ENCODE peak calls at places on chromosomes 16 and 17, in six cellular contexts. One of them, this sample, is unnamed.

GRCh38 chr16:56993204-56993603 is 3.8 kb downstream of the NLRC5 start:
- DNase-seq in B cell: no peak
- DNase-seq in GM12865: no peak
- DNase-seq in nephron progenitor cell: no peak
- DNase-seq in A673: peak
- DNase-seq in stomach: no peak
- DNase-seq in this sample: no peak

GRCh38 chr17:6325741-6326140 is 109.2 kb downstream of the AIPL1 start:
- DNase-seq in B cell: no peak
- DNase-seq in GM12865: no peak
- DNase-seq in nephron progenitor cell: no peak
- DNase-seq in A673: no peak
- DNase-seq in stomach: no peak
- DNase-seq in this sample: no peak

GRCh38 chr16:85618509-85618908 is 5.4 kb downstream of the GSE1 start:
- DNase-seq in B cell: no peak
- DNase-seq in GM12865: no peak
- DNase-seq in nephron progenitor cell: no peak
- DNase-seq in A673: no peak
- DNase-seq in stomach: no peak
- DNase-seq in this sample: no peak

GRCh38 chr16:6674071-6674470 is 658.6 kb upstream of the RBFOX1 start:
- DNase-seq in B cell: no peak
- DNase-seq in GM12865: no peak
- DNase-seq in nephron progenitor cell: no peak
- DNase-seq in A673: no peak
- DNase-seq in stomach: no peak
- DNase-seq in this sample: no peak

GRCh38 chr17:5605452-5605851 is 21.1 kb upstream of the NLRP1 start:
- DNase-seq in B cell: no peak
- DNase-seq in GM12865: no peak
- DNase-seq in nephron progenitor cell: no peak
- DNase-seq in A673: no peak
- DNase-seq in stomach: no peak
- DNase-seq in this sample: no peak

GRCh38 chr17:80786887-80787286 is 204.8 kb upstream of the CHMP6 start:
- DNase-seq in B cell: no peak
- DNase-seq in GM12865: no peak
- DNase-seq in nephron progenitor cell: no peak
- DNase-seq in A673: no peak
- DNase-seq in stomach: no peak
- DNase-seq in this sample: no peak

GRCh38 chr16:87524407-87524806 is 31.6 kb upstream of the ZCCHC14 start:
- DNase-seq in B cell: no peak
- DNase-seq in GM12865: no peak
- DNase-seq in nephron progenitor cell: no peak
- DNase-seq in A673: no peak
- DNase-seq in stomach: no peak
- DNase-seq in this sample: no peak

GRCh38 chr16:72862090-72862489 is 185.8 kb downstream of the ZFHX3 start:
- DNase-seq in B cell: no peak
- DNase-seq in GM12865: no peak
- DNase-seq in nephron progenitor cell: no peak
- DNase-seq in A673: no peak
- DNase-seq in stomach: no peak
- DNase-seq in this sample: no peak

GRCh38 chr16:67865318-67865717 is 7.5 kb upstream of the EDC4 start:
- DNase-seq in B cell: no peak
- DNase-seq in GM12865: peak
- DNase-seq in nephron progenitor cell: no peak
- DNase-seq in A673: peak
- DNase-seq in stomach: peak
- DNase-seq in this sample: no peak

GRCh38 chr17:30981531-30982519 is 11.0 kb downstream of the RNF135 start:
- DNase-seq in B cell: no peak
- DNase-seq in GM12865: no peak
- DNase-seq in nephron progenitor cell: no peak
- DNase-seq in A673: no peak
- DNase-seq in stomach: no peak
- DNase-seq in this sample: no peak

GRCh38 chr16:27324851-27325301 is 11.1 kb downstream of the IL4R start:
- DNase-seq in B cell: no peak
- DNase-seq in GM12865: no peak
- DNase-seq in nephron progenitor cell: no peak
- DNase-seq in A673: no peak
- DNase-seq in stomach: no peak
- DNase-seq in this sample: peak

GRCh38 chr17:81528651-81529436 is 667 bp downstream of the FSCN2 start:
- DNase-seq in B cell: no peak
- DNase-seq in GM12865: no peak
- DNase-seq in nephron progenitor cell: no peak
- DNase-seq in A673: no peak
- DNase-seq in stomach: no peak
- DNase-seq in this sample: no peak

GRCh38 chr17:62565817-62566216 is 61.7 kb upstream of the MRC2 start:
- DNase-seq in B cell: no peak
- DNase-seq in GM12865: no peak
- DNase-seq in nephron progenitor cell: no peak
- DNase-seq in A673: no peak
- DNase-seq in stomach: no peak
- DNase-seq in this sample: no peak

GRCh38 chr17:59890720-59891119 is 2.0 kb downstream of the TUBD1 start:
- DNase-seq in B cell: no peak
- DNase-seq in GM12865: no peak
- DNase-seq in nephron progenitor cell: no peak
- DNase-seq in A673: no peak
- DNase-seq in stomach: no peak
- DNase-seq in this sample: no peak

GRCh38 chr17:46982577-46982976 is 3.5 kb upstream of the RPRML start:
- DNase-seq in B cell: no peak
- DNase-seq in GM12865: no peak
- DNase-seq in nephron progenitor cell: no peak
- DNase-seq in A673: no peak
- DNase-seq in stomach: no peak
- DNase-seq in this sample: no peak

GRCh38 chr17:13590441-13590840 is 11.3 kb downstream of the HS3ST3A1 start:
- DNase-seq in B cell: no peak
- DNase-seq in GM12865: no peak
- DNase-seq in nephron progenitor cell: no peak
- DNase-seq in A673: no peak
- DNase-seq in stomach: no peak
- DNase-seq in this sample: no peak

GRCh38 chr16:70553175-70553574 is 29.6 kb downstream of the SF3B3 start:
- DNase-seq in B cell: no peak
- DNase-seq in GM12865: no peak
- DNase-seq in nephron progenitor cell: no peak
- DNase-seq in A673: no peak
- DNase-seq in stomach: no peak
- DNase-seq in this sample: no peak

GRCh38 chr16:81799138-81799504 is 20.0 kb downstream of the PLCG2 start:
- DNase-seq in B cell: no peak
- DNase-seq in GM12865: no peak
- DNase-seq in nephron progenitor cell: no peak
- DNase-seq in A673: no peak
- DNase-seq in stomach: no peak
- DNase-seq in this sample: no peak

GRCh38 chr17:78239489-78239931 is 8.1 kb downstream of the TMEM235 start:
- DNase-seq in B cell: peak
- DNase-seq in GM12865: peak
- DNase-seq in nephron progenitor cell: no peak
- DNase-seq in A673: no peak
- DNase-seq in stomach: no peak
- DNase-seq in this sample: no peak

GRCh38 chr16:80355335-80355734 is 185.5 kb upstream of the DYNLRB2 start:
- DNase-seq in B cell: no peak
- DNase-seq in GM12865: no peak
- DNase-seq in nephron progenitor cell: no peak
- DNase-seq in A673: no peak
- DNase-seq in stomach: no peak
- DNase-seq in this sample: no peak

DNA sequence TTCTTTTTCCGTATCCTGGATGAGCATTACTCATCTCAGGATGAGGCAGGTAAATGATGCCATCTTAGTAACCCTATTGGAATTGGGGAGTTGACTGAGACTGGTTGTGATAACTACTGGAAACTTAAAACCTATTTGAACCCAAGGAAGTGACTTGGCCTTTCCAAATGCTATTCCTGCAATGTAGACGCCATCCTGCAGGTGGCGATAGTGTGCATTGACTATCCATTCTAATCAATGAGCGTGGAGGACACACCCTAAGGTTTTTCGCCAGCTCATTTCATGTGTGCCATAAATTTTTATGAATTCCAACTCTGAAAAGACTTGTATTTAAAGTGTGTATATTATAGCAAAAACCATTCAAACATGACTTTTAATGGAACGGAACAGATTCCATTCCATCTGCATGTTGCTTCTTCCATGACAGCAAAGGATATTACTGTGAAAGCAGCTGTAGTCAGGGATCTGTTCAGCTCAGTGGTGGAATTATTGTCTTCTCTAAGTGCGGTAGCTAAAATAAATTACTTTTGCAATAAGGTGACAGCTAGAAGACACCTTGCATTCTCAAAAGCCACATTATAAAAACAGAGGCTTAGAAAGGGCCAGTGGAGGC is 55.3 kb downstream of the SYT17 start:
- DNase-seq in B cell: no peak
- DNase-seq in GM12865: peak
- DNase-seq in nephron progenitor cell: peak
- DNase-seq in A673: peak
- DNase-seq in stomach: peak
- DNase-seq in this sample: peak
- TF ChIP-seq CTCF in B cell: peak
- TF ChIP-seq CTCF in GM12865: peak
- TF ChIP-seq CTCF in nephron progenitor cell: peak
- TF ChIP-seq CTCF in A673: peak
- TF ChIP-seq CTCF in stomach: peak
- TF ChIP-seq CTCF in this sample: peak

GRCh38 chr17:69535022-69535570 is 120.6 kb downstream of the MAP2K6 start:
- DNase-seq in B cell: no peak
- DNase-seq in GM12865: no peak
- DNase-seq in nephron progenitor cell: no peak
- DNase-seq in A673: no peak
- DNase-seq in stomach: no peak
- DNase-seq in this sample: no peak

GRCh38 chr17:69539781-69540319 is 125.4 kb downstream of the MAP2K6 start:
- DNase-seq in B cell: no peak
- DNase-seq in GM12865: no peak
- DNase-seq in nephron progenitor cell: no peak
- DNase-seq in A673: peak
- DNase-seq in stomach: no peak
- DNase-seq in this sample: no peak

GRCh38 chr17:69539274-69539673 is 124.8 kb downstream of the MAP2K6 start:
- DNase-seq in B cell: no peak
- DNase-seq in GM12865: no peak
- DNase-seq in nephron progenitor cell: no peak
- DNase-seq in A673: no peak
- DNase-seq in stomach: no peak
- DNase-seq in this sample: peak

GRCh38 chr17:69540356-69540755 is 125.9 kb downstream of the MAP2K6 start:
- DNase-seq in B cell: no peak
- DNase-seq in GM12865: no peak
- DNase-seq in nephron progenitor cell: no peak
- DNase-seq in A673: no peak
- DNase-seq in stomach: no peak
- DNase-seq in this sample: no peak

DNA sequence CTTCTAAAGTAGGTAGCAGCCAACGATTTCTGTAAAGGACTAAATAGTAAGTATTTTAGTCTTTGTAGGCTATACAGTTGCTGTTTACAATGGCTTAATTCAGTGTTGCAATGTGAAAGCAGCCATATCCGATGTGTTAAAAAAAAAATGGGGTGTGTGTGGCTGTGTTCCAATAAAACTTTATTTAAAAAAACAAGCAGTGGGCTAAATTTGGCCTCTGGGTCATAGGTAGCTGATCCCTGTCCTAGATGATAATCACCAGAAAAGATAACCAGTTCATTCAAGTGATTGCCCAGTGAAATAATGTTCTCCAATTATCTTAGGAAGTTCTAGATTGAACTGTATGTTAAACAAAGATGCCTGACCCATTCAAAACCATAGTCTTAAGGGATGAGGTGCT is 124.3 kb downstream of the MAP2K6 start:
- DNase-seq in B cell: no peak
- DNase-seq in GM12865: no peak
- DNase-seq in nephron progenitor cell: no peak
- DNase-seq in A673: no peak
- DNase-seq in stomach: no peak
- DNase-seq in this sample: no peak
- TF ChIP-seq CTCF in B cell: no peak
- TF ChIP-seq CTCF in GM12865: no peak
- TF ChIP-seq CTCF in nephron progenitor cell: no peak
- TF ChIP-seq CTCF in A673: no peak
- TF ChIP-seq CTCF in stomach: no peak
- TF ChIP-seq CTCF in this sample: no peak

DNA sequence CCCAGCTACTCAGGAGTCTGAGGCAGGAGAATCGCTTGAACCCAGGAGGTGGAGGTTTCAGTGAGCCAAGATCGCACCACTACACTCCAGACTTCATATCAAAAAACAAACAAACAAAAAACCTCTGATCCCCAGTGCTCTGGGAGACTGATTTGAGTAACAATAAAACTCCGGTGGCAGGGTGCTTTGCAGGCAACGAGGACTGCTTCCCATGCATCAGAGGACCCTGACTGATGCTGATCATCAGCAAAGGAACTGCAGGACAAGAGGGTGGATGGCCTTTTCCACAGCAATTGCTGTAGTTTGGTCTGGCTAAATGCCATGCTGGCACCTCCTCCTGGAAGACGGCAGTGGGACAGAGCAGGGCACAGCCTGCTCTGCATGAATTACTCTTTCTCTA is 6.4 kb upstream of the SLC39A11 start:
- DNase-seq in B cell: no peak
- DNase-seq in GM12865: no peak
- DNase-seq in nephron progenitor cell: no peak
- DNase-seq in A673: no peak
- DNase-seq in stomach: no peak
- DNase-seq in this sample: no peak
- TF ChIP-seq CTCF in B cell: no peak
- TF ChIP-seq CTCF in GM12865: no peak
- TF ChIP-seq CTCF in nephron progenitor cell: no peak
- TF ChIP-seq CTCF in A673: no peak
- TF ChIP-seq CTCF in stomach: no peak
- TF ChIP-seq CTCF in this sample: no peak

DNA sequence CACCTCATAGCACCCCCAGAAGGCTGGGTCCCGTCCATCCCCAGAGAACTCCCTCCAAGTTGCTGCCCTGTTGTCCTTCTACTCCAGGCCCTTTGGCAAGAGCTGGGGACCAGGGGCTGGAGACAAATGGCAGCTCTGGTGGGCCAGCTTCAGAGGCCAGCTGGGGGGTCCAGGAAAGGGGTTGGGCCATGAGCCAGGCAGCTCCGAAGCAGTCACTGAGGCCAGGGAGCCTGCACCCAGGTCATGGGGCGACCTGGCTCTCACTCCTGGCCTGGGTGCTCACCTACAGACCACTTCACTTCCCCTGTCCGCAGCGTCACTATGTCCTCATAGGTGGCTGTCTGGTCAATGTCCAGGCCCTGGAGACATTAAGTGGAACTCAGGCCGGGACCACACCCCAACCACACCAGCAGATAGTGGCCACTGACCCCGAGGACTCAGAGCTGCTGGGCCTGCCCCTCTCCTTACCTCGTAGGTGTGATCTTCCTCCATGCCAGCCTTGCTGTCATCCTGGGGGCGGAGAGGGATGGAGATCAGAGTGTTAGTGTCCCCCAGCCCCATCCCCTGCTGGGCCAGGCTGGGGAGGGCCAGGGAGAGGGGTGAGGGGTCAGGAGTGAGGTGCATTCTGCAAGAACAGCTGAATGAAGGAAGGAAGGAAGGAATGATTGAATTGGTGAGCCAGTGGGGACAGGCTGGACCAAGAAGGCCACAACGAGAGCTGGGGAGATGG is 3.0 kb downstream of the CD79B start:
- DNase-seq in B cell: peak
- DNase-seq in GM12865: no peak
- DNase-seq in nephron progenitor cell: no peak
- DNase-seq in A673: no peak
- DNase-seq in stomach: no peak
- DNase-seq in this sample: no peak
- TF ChIP-seq CTCF in B cell: no peak
- TF ChIP-seq CTCF in GM12865: no peak
- TF ChIP-seq CTCF in nephron progenitor cell: no peak
- TF ChIP-seq CTCF in A673: no peak
- TF ChIP-seq CTCF in stomach: no peak
- TF ChIP-seq CTCF in this sample: no peak